ENCODE peak calls at places on chromosomes 2 and 18, in seven cellular contexts. X is hippocampal formation; A is stimulated activated CD4-positive, alpha-beta T cell treated with anti-CD3 and anti-CD28 coated beads, Interleukin-2, amount 100 ng/mL, for 24 hours; K is amniotic stem cell; O is stimulated activated CD8-positive, alpha-beta memory T cell treated with anti-CD3 and anti-CD28 coated beads, Interleukin-15, amount 100 ng/mL, for 48 hours; P is 8988T; C is DMS153. U is an unnamed sample.

GRCh38 chr2:102159295-102159694 is 16.7 kb downstream of the IL1R1 start:
- DNase-seq in X (no peak), A (no peak), K (no peak), O (no peak), P (no peak), C (no peak), U (no peak)

GRCh38 chr2:163775304-163775703 is 39.5 kb upstream of the FIGN start:
- DNase-seq in X (peak), A (no peak), K (no peak), O (no peak), P (no peak), C (no peak), U (no peak)

GRCh38 chr2:55014962-55015939 is 35.0 kb downstream of the RTN4 start:
- DNase-seq in X (peak), A (peak), K (peak), O (no peak), P (no peak), C (no peak), U (no peak)

GRCh38 chr2:218448934-218449333 is 30.0 kb downstream of the VIL1 start:
- DNase-seq in X (no peak), A (no peak), K (no peak), O (no peak), P (no peak), C (peak), U (no peak)

GRCh38 chr2:145108959-145109710 is 589.2 kb upstream of the ZEB2 start:
- DNase-seq in X (no peak), A (no peak), K (no peak), O (no peak), P (no peak), C (no peak), U (no peak)

GRCh38 chr2:102603904-102604303 is 15.4 kb upstream of the SLC9A2 start:
- DNase-seq in X (no peak), A (no peak), K (no peak), O (no peak), P (no peak), C (no peak), U (no peak)

GRCh38 chr2:65430515-65431416 is 1.6 kb downstream of the SPRED2 start:
- DNase-seq in X (peak), A (peak), K (no peak), O (peak), P (peak), C (peak), U (peak)

GRCh38 chr2:74464406-74464805 is 776 bp downstream of the MOGS start:
- DNase-seq in X (no peak), A (no peak), K (no peak), O (no peak), P (no peak), C (no peak), U (no peak)

GRCh38 chr2:150487537-150488429 is at the start of gene RND3:
- DNase-seq in X (peak), A (peak), K (peak), O (peak), P (peak), C (peak), U (no peak)

GRCh38 chr2:24497685-24498084 is 6.6 kb downstream of the NCOA1 start:
- DNase-seq in X (no peak), A (no peak), K (no peak), O (no peak), P (no peak), C (no peak), U (no peak)

GRCh38 chr2:192328297-192328696 is 133.6 kb upstream of the TMEFF2 start:
- DNase-seq in X (no peak), A (no peak), K (no peak), O (no peak), P (no peak), C (no peak), U (no peak)

GRCh38 chr2:8605350-8606065 is 76.3 kb upstream of the ID2 start:
- DNase-seq in X (no peak), A (no peak), K (no peak), O (no peak), P (no peak), C (peak), U (no peak)

GRCh38 chr2:235496239-235496621 is 2.4 kb downstream of the AGAP1 start:
- DNase-seq in X (no peak), A (no peak), K (no peak), O (no peak), P (no peak), C (no peak), U (no peak)

GRCh38 chr2:189681903-189682302 is 7.4 kb downstream of the ANKAR start:
- DNase-seq in X (no peak), A (no peak), K (no peak), O (no peak), P (no peak), C (no peak), U (no peak)

GRCh38 chr2:163132850-163133249 is 294.3 kb upstream of the KCNH7 start:
- DNase-seq in X (peak), A (no peak), K (no peak), O (no peak), P (no peak), C (peak), U (no peak)

GRCh38 chr2:207330912-207331311 is 165.2 kb upstream of the KLF7 start:
- DNase-seq in X (no peak), A (peak), K (peak), O (peak), P (no peak), C (peak), U (peak)

GRCh38 chr18:75544051-75544481 is 116.6 kb upstream of the SMIM21 start:
- DNase-seq in X (no peak), A (no peak), K (no peak), O (no peak), P (no peak), C (no peak), U (no peak)

GRCh38 chr2:55482186-55482945 is 37.2 kb upstream of the CFAP36 start:
- DNase-seq in X (no peak), A (no peak), K (no peak), O (no peak), P (no peak), C (peak), U (no peak)

GRCh38 chr18:2612996-2613395 is 41.6 kb downstream of the NDC80 start:
- DNase-seq in X (no peak), A (no peak), K (no peak), O (no peak), P (no peak), C (no peak), U (no peak)

GRCh38 chr2:237864030-237864931 is 4.9 kb downstream of the RAMP1 start:
- DNase-seq in X (no peak), A (no peak), K (no peak), O (no peak), P (peak), C (no peak), U (no peak)

GRCh38 chr2:8564475-8564874 is 117.4 kb upstream of the ID2 start:
- DNase-seq in X (no peak), A (no peak), K (no peak), O (no peak), P (no peak), C (no peak), U (no peak)

GRCh38 chr2:157691695-157692094 is 63.0 kb upstream of the ACVR1C start:
- DNase-seq in X (no peak), A (no peak), K (no peak), O (no peak), P (no peak), C (no peak), U (no peak)

GRCh38 chr18:48815581-48816324 is 135.0 kb downstream of the SMAD7 start:
- DNase-seq in X (no peak), A (no peak), K (no peak), O (no peak), P (no peak), C (no peak), U (no peak)

GRCh38 chr2:26245810-26246209 is 1.1 kb downstream of the HADHB start:
- DNase-seq in X (no peak), A (no peak), K (no peak), O (no peak), P (no peak), C (no peak), U (no peak)

GRCh38 chr2:20203521-20204225 is 21.3 kb downstream of the SDC1 start:
- DNase-seq in X (no peak), A (no peak), K (no peak), O (no peak), P (no peak), C (no peak), U (no peak)

GRCh38 chr2:177249038-177249437 is 15.5 kb downstream of the NFE2L2 start:
- DNase-seq in X (no peak), A (no peak), K (no peak), O (no peak), P (no peak), C (no peak), U (no peak)

GRCh38 chr2:83081835-83082522 is 1377.1 kb downstream of the SUCLG1 start:
- DNase-seq in X (no peak), A (no peak), K (peak), O (no peak), P (no peak), C (peak), U (no peak)

GRCh38 chr2:175630319-175631246 is 371.5 kb downstream of the LNPK start:
- DNase-seq in X (no peak), A (no peak), K (no peak), O (no peak), P (no peak), C (peak), U (no peak)